ENCODE peak calls at places on chromosomes 11 and 22, in six cellular contexts. O is AG09319, M is AG10803, V is AG09309, P is GM23338, E is foreskin fibroblast. R is an unnamed sample.

GRCh38 chr22:46010177-46010867 is 33.4 kb upstream of the WNT7B start:
- DNase-seq in O (no peak), E (peak; percentile 63), P (no peak), M (peak; percentile 75), V (no peak), R (no peak)

GRCh38 chr11:110883266-110883665 is 171.0 kb upstream of the ARHGAP20 start:
- DNase-seq in M (peak; percentile 55), P (no peak), O (peak; percentile 69), V (no peak), E (peak; percentile 48), R (no peak)

GRCh38 chr11:113796663-113797259 is 17.2 kb downstream of the CLDN25 start:
- DNase-seq in O (no peak), V (no peak), E (peak; percentile 10), M (peak; percentile 57), P (peak; percentile 87), R (no peak)

GRCh38 chr22:19997561-19998231 is 18.9 kb downstream of the ARVCF start:
- DNase-seq in O (no peak), M (no peak), P (no peak), E (no peak), V (no peak), R (no peak)

GRCh38 chr11:13110929-13111812 is 102.1 kb downstream of the RASSF10 start:
- DNase-seq in M (no peak), O (no peak), E (no peak), V (no peak), P (no peak), R (no peak)

GRCh38 chr11:93622043-93622442 is 39.4 kb upstream of the CEP295 start:
- DNase-seq in V (no peak), M (peak; percentile 4), P (no peak), O (no peak), E (no peak), R (no peak)

GRCh38 chr11:105447936-105448702 is 161.8 kb upstream of the GRIA4 start:
- DNase-seq in E (no peak), M (no peak), O (no peak), P (no peak), V (no peak), R (no peak)

GRCh38 chr22:32904044-32904443 is 102.5 kb downstream of the TIMP3 start:
- DNase-seq in V (no peak), O (no peak), M (peak; percentile 24), P (peak; percentile 83), E (no peak), R (no peak)

GRCh38 chr11:114236829-114237228 is 59.4 kb upstream of the NNMT start:
- DNase-seq in E (peak; percentile 87), M (no peak), P (no peak), V (no peak), O (no peak), R (no peak)

GRCh38 chr22:35440129-35440528 is 40.2 kb downstream of the MCM5 start:
- DNase-seq in P (no peak), M (no peak), E (no peak), O (no peak), V (no peak), R (no peak)
- TF ChIP-seq CTCF in P (no peak), M (no peak), E (no peak), O (no peak), V (no peak), R (no peak)

GRCh38 chr11:133608496-133608895 is 76.2 kb upstream of the OPCML start:
- DNase-seq in O (no peak), E (no peak), V (no peak), M (no peak), P (no peak), R (no peak)

GRCh38 chr11:133606122-133606521 is 73.8 kb upstream of the OPCML start:
- DNase-seq in O (no peak), V (no peak), M (no peak), P (no peak), E (no peak), R (no peak)

GRCh38 chr11:133600876-133601275 is 68.6 kb upstream of the OPCML start:
- DNase-seq in E (no peak), M (no peak), V (no peak), O (no peak), P (no peak), R (no peak)

DNA sequence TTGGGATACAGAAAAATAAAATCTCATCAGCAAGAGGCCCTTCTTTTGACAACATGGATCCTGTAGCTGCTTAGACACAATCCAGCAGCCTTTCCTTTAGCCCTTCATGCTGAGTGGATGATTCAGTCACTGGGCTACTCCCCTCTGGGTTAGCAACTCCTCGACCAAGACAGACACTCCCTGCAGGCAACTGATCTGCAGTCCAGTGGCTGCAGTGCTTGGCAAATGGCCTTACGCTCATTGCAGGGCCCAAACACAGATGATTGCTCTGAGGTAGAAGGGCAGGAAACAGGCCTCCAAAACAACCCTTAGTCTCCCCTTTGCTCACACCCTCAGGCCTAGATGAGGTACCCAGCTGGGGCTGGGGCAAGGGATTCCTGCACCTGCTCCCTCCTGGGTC is 73.2 kb upstream of the OPCML start:
- DNase-seq in E (no peak), M (no peak), O (no peak), P (no peak), V (no peak), R (no peak)
- TF ChIP-seq CTCF in E (no peak), M (no peak), O (no peak), P (no peak), V (no peak), R (no peak)

DNA sequence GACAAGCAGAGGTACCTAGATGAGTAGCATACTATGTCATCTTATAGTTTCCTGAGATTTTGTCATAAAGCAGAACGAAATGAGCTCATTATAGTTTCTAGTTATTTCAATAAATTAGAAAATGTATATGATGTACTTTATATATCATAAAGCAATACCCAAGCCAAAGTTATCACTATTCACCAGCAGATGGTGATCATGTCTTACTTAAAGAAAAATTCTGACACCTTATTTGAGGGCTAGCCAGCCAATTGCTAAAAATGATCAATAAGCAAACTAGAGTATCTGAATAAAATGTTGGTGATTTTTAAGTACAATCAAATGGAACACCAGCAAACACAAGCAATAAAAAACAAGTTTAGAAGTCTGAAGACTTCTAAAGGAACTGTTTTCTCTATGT is 44.1 kb downstream of the RSF1 start:
- DNase-seq in M (no peak), P (no peak), E (no peak), O (no peak), V (no peak), R (no peak)
- TF ChIP-seq CTCF in M (peak; percentile 45), P (no peak), E (no peak), O (no peak), V (peak; percentile 15), R (no peak)

DNA sequence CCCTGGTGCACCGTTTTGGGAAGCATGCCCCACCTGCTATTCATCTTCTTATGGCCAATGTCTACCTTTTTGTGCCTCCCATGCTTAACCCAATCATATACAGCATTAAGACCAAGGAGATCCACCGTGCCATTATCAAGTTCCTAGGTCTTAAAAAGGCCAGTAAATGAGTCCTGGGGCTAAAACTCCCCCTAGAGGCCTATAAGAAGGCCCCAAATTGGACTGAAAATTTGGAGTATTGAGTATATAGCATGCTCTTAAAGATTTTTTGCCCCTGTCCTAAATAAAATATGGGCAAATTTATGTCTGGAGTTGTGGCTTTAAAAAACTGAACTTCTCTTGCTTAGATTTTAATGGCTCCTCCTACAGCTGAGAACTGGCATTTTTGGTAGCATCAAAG is 6.6 kb downstream of the OR51M1 start:
- DNase-seq in M (no peak), P (no peak), V (no peak), E (no peak), O (no peak), R (no peak)
- TF ChIP-seq CTCF in M (no peak), P (peak; percentile 36), V (no peak), E (no peak), O (peak; percentile 4), R (no peak)

GRCh38 chr22:40147388-40148176 is 30.1 kb upstream of the TNRC6B start:
- DNase-seq in E (no peak), P (peak; percentile 83), V (no peak), M (no peak), O (no peak), R (no peak)
- TF ChIP-seq CTCF in E (no peak), P (peak; percentile 89), V (no peak), M (no peak), O (no peak), R (no peak)

DNA sequence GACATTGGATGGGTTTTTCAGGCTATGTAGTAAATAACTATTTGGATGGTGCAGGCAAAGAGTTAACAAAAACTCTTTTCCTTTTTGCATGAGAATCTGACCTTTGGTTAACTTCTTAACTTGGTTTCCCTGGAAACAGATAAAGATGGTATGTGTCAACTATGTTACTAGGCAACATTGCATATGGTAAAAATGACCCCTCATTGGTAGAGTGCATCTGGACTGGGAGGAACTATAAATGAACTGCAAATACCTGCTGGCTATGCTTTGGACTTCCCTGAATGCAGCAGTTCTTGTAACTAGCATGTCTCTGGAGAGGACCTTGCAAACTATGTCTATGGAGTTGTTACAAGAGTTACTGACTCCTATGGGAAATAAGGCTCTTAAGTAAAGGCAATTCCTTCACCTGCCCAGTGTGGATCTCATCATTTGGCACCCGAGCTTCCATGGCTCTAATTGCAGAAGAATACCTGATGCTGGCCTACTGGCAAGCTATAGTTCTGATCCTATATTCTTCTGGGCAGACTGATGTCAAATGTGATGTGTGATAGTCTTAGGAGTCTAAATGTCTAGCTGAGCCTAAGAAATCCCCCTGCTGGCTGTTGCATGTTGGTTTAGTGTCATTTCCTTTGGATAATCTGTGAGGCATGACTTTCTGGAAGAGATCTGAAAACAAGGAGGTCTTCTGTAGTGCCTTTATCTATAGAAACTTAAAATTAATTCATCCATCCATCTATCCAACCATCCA is 126.7 kb upstream of the MTMR2 start:
- DNase-seq in M (peak; percentile 56), P (no peak), V (no peak), E (no peak), O (no peak), R (no peak)
- TF ChIP-seq CTCF in M (peak; percentile 6), P (no peak), V (no peak), E (no peak), O (no peak), R (no peak)

DNA sequence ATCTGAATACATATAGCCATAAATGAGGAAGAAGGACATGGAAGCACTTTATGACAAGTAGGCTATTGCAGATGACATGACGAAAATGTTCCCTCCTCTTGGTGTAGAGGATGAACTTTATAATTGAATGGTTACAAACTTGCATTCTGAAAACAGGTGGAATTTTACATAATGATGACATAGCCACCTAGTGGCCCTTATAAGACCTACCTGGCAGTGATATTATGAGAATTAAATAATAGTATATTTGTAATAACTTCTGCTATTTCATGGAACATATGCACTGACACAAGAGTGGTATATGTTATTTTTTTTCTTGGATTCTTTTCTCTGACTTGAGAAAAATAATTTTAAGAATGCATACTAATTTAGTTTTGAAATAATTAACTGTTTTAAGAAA is 22.9 kb downstream of the TRIM22 start:
- DNase-seq in M (no peak), O (no peak), V (no peak), P (peak; percentile 31), E (no peak), R (no peak)
- TF ChIP-seq CTCF in M (peak; percentile 42), O (peak; percentile 11), V (peak; percentile 25), P (no peak), E (peak; percentile 16), R (no peak)

GRCh38 chr11:96448225-96448624 is 58.4 kb downstream of the JRKL start:
- DNase-seq in V (no peak), M (no peak), O (no peak), E (no peak), P (no peak), R (no peak)
- TF ChIP-seq CTCF in V (no peak), M (no peak), O (no peak), E (no peak), P (no peak), R (no peak)